ENCODE peak calls at places on chromosomes 16 and 17, in four cellular contexts. F is IMR-90, P is neuronal stem cell, D is H1. V is an unnamed sample.

GRCh38 chr17:56488800-56489199 is 104.7 kb upstream of the NOG start:
- DNase-seq in D (no peak), F (no peak), P (no peak), V (no peak)

GRCh38 chr17:6574689-6575595 is 18.6 kb upstream of the PITPNM3 start:
- DNase-seq in P (no peak), F (peak; percentile 73), D (peak; percentile 52), V (no peak)

GRCh38 chr16:47058295-47059086 is 85.0 kb upstream of the DNAJA2 start:
- DNase-seq in D (no peak), F (no peak), P (no peak), V (no peak)

GRCh38 chr17:62995377-62995885 is 29.4 kb downstream of the TANC2 start:
- DNase-seq in F (peak; percentile 43), D (no peak), P (peak; percentile 11), V (no peak)

GRCh38 chr17:53227514-53227913 is 595.2 kb upstream of the KIF2B start:
- DNase-seq in D (no peak), F (no peak), P (no peak), V (no peak)

GRCh38 chr17:81387235-81388060 is 7.8 kb upstream of the BAHCC1 start:
- DNase-seq in D (no peak), F (peak; percentile 57), P (no peak), V (no peak)

GRCh38 chr17:77045441-77046041 is 95.2 kb upstream of the SEC14L1 start:
- DNase-seq in F (peak; percentile 7), P (no peak), D (no peak), V (no peak)

GRCh38 chr16:78659668-78660217 is 560.3 kb downstream of the WWOX start:
- DNase-seq in F (no peak), D (no peak), P (no peak), V (no peak)

GRCh38 chr17:75518201-75518600 is 1.9 kb downstream of the TSEN54 start:
- DNase-seq in D (no peak), P (no peak), F (no peak), V (no peak)

GRCh38 chr17:75516255-75516618 is at the start of gene TSEN54:
- DNase-seq in D (peak; percentile 93), P (peak; percentile 79), F (peak; percentile 79), V (peak; percentile 95)

GRCh38 chr17:75515523-75516254 is at the start of gene CASKIN2:
- DNase-seq in P (peak; percentile 95), F (peak; percentile 86), D (peak; percentile 99), V (peak; percentile 98)

GRCh38 chr17:75517277-75517865 is 1.0 kb downstream of the TSEN54 start:
- DNase-seq in D (no peak), F (no peak), P (no peak), V (peak; percentile 71)

DNA sequence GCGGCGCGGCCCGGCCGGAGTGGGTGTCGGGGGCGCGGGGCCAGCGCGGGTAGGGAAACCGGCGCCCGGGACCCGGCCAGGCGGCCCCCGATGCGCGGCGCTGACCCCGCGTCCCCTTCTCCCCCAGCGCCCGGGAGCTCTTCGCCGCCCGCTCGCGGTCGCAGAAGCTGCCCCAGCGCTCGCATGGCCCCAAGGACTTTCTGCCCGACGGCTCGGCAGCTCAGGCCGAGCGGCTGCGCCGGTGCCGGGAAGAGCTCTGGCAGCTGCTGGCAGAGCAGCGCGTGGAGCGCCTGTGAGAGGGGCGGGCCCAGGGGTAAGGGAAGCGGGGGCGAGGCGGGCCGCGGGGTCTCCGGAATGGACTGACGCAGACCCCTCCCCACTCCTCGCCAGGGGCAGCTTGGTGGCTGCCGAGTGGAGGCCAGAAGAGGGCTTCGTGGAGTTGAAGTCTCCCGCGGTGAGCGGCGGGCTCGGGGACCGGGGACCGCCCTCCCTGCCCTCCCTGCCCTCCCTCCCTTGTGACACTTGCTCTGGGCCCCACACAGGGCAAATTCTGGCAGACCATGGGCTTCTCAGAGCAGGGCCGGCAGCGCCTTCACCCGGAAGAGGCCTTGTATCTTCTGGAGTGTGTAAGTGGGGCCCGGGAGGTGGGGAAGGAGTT is 420 bp downstream of the TSEN54 start:
- DNase-seq in D (peak; percentile 70), P (peak; percentile 50), F (no peak), V (no peak)
- H2BK5ac ChIP-seq in D (no peak overlapping the region), P (no peak overlapping the region), F (no peak overlapping the region), V (no peak overlapping the region)

GRCh38 chr17:51119415-51120356 is 982 bp downstream of the SPAG9 start:
- DNase-seq in D (peak; percentile 71), F (peak; percentile 46), P (peak; percentile 37), V (peak; percentile 77)
- H3K14ac ChIP-seq in D (no peak overlapping the region), F (peak overlapping the region; percentile 94), P (peak overlapping the region; percentile 82), V (peak overlapping the region; percentile 37)

DNA sequence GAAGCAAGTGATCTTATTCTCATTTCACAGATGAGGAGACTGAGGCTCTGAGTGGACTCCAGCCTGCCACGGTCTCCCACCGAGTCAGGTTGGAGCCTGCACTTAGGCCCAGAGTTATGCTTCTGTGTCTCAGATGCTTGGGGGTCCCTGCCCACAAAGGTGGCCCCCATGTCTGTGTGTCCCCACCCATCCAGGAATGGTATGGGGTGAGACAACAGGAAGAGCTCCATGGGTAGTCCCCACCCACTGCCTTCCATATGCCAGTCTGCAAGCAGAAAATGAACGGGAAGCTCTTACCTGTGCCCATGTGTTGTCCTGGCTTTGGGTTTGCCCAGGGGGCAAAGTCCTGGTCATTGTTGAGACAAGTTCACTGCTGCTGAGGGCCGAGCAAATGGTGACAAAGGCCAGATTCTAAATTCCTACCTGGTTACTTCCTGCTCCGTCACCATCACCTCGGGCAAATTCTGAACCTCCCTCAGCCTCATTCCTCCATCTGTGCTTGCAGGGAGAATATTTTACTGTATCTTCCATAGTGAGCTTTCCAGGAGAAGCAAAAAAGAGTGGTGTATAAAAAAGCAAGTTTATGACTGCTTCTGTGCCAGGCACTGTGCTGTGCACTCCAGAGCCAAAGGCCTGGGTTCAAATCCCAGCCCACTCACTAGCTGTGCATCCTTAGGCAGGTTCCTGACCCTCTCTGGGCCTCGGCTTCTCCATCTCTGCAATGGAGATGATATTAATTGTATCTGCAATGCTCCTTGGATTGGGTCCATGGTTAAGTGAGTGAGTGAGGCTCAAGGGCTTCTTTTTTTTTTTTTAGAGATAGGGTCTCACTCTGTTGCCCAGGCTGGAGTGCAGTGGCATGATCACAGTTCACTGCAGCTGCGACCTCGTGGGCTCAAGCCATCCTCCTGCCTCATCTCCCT is 9.3 kb downstream of the IL4R start:
- DNase-seq in F (no peak), P (no peak), D (no peak), V (no peak)
- H2BK5ac ChIP-seq in F (no peak overlapping the region), P (no peak overlapping the region), D (peak overlapping the region; percentile 28), V (no peak overlapping the region)

GRCh38 chr16:14629919-14630619 is at the start of gene PARN:
- DNase-seq in F (peak; percentile 96), P (peak; percentile 93), D (peak; percentile 99), V (peak; percentile 96)
- H3K14ac ChIP-seq in F (peak within 1 kb of the TSS; percentile 96), P (peak within 1 kb of the TSS; percentile 39), D (no peak within 1 kb of the TSS), V (peak within 1 kb of the TSS; percentile 98)

GRCh38 chr16:9594961-9595360 is 503.5 kb downstream of the HAPSTR1 start:
- DNase-seq in D (no peak), F (no peak), P (no peak), V (no peak)
- H2BK5ac ChIP-seq in D (no peak overlapping the region), F (no peak overlapping the region), P (no peak overlapping the region), V (no peak overlapping the region)

GRCh38 chr17:1398028-1398427 is 2.0 kb downstream of the YWHAE start:
- DNase-seq in D (no peak), P (no peak), F (peak; percentile 54), V (no peak)

GRCh38 chr17:1399679-1400512 is at the start of gene YWHAE:
- DNase-seq in F (peak; percentile 91), P (peak; percentile 96), D (peak; percentile 97), V (peak; percentile 99)

GRCh38 chr17:1399366-1399678 is 700 bp downstream of the YWHAE start:
- DNase-seq in P (no peak), D (no peak), F (no peak), V (no peak)

GRCh38 chr17:1402268-1402598 is 2.2 kb upstream of the YWHAE start:
- DNase-seq in D (no peak), F (no peak), P (no peak), V (no peak)

GRCh38 chr17:1398900-1399299 is 1.1 kb downstream of the YWHAE start:
- DNase-seq in D (no peak), P (no peak), F (peak; percentile 40), V (no peak)
- H3K14ac ChIP-seq in D (no peak overlapping the region), P (peak overlapping the region; percentile 89), F (peak overlapping the region; percentile 100), V (peak overlapping the region; percentile 100)

GRCh38 chr17:332023-332422 is 20.6 kb downstream of the RPH3AL start:
- DNase-seq in D (no peak), P (no peak), F (no peak), V (no peak)
- H2BK5ac ChIP-seq in D (no peak overlapping the region), P (no peak overlapping the region), F (no peak overlapping the region), V (no peak overlapping the region)

GRCh38 chr17:28741358-28742349 is 2.2 kb upstream of the TRAF4 start:
- DNase-seq in P (no peak), D (no peak), F (no peak), V (no peak)
- H3K14ac ChIP-seq in P (no peak overlapping the region), D (no peak overlapping the region), F (peak overlapping the region; percentile 21), V (no peak overlapping the region)

GRCh38 chr17:57622327-57622885 is 122.7 kb downstream of the CCDC182 start:
- DNase-seq in P (no peak), D (no peak), F (no peak), V (no peak)
- H2BK5ac ChIP-seq in P (no peak overlapping the region), D (no peak overlapping the region), F (peak overlapping the region; percentile 32), V (no peak overlapping the region)

GRCh38 chr16:57795431-57795878 is 6.8 kb downstream of the KIFC3 start:
- DNase-seq in D (peak; percentile 72), P (no peak), F (peak; percentile 38), V (peak; percentile 82)

GRCh38 chr16:57797526-57798266 is 4.6 kb downstream of the KIFC3 start:
- DNase-seq in D (peak; percentile 81), F (no peak), P (no peak), V (peak; percentile 68)

GRCh38 chr16:57798267-57798810 is 4.0 kb downstream of the KIFC3 start:
- DNase-seq in P (no peak), F (no peak), D (no peak), V (no peak)

GRCh38 chr16:57798953-57799618 is 3.2 kb downstream of the KIFC3 start:
- DNase-seq in F (no peak), D (no peak), P (no peak), V (no peak)

GRCh38 chr16:57797216-57797525 is 5.1 kb downstream of the KIFC3 start:
- DNase-seq in F (no peak), D (no peak), P (no peak), V (no peak)
- H3K14ac ChIP-seq in F (no peak overlapping the region), D (no peak overlapping the region), P (peak overlapping the region; percentile 4), V (no peak overlapping the region)